ENCODE peak calls at places on chromosomes 5 and 9, in seven cellular contexts. J is IMR-90, V is heart right ventricle, T is mesendoderm, B is GM23248, L is adipocyte, O is PC-3. H is an unnamed sample. For H3K36me3, the result is how much of the 10 kb centered on the place peaks cover.

GRCh38 chr5:865771-866170 is 15.0 kb upstream of the ZDHHC11 start:
- DNase-seq in V (no peak), O (no peak), L (no peak), J (no peak), T (no peak), B (no peak), H (no peak)

GRCh38 chr9:124840300-124840833 is 12.9 kb upstream of the WDR38 start:
- DNase-seq in L (no peak), V (no peak), B (peak), O (no peak), J (no peak), T (no peak), H (no peak)

GRCh38 chr5:163565931-163566608 is 60.7 kb downstream of the MAT2B start:
- DNase-seq in L (peak), B (peak), O (peak), T (peak), V (no peak), J (peak), H (no peak)

GRCh38 chr9:81999806-82000205 is 11.2 kb downstream of the SPATA31D1 start:
- DNase-seq in T (no peak), L (no peak), B (no peak), V (no peak), J (no peak), O (no peak), H (no peak)

GRCh38 chr5:66307647-66308257 is 163.7 kb downstream of the SREK1 start:
- DNase-seq in J (peak), L (peak), O (peak), B (peak), T (peak), V (no peak), H (peak)

GRCh38 chr9:79709945-79710674 is 138.3 kb downstream of the TLE4 start:
- DNase-seq in T (no peak), B (no peak), L (no peak), O (no peak), V (no peak), J (no peak), H (no peak)

GRCh38 chr5:53478411-53479044 is 1.9 kb upstream of the FST start:
- DNase-seq in T (peak), B (peak), L (peak), O (peak), V (peak), J (peak), H (no peak)

GRCh38 chr5:160479926-160480325 is 58.3 kb downstream of the PTTG1 start:
- DNase-seq in V (no peak), J (peak), B (peak), T (no peak), O (peak), L (peak), H (peak)

GRCh38 chr5:82593481-82593880 is 315.3 kb upstream of the RPS23 start:
- DNase-seq in J (peak), B (peak), O (no peak), V (no peak), T (no peak), L (peak), H (no peak)

DNA sequence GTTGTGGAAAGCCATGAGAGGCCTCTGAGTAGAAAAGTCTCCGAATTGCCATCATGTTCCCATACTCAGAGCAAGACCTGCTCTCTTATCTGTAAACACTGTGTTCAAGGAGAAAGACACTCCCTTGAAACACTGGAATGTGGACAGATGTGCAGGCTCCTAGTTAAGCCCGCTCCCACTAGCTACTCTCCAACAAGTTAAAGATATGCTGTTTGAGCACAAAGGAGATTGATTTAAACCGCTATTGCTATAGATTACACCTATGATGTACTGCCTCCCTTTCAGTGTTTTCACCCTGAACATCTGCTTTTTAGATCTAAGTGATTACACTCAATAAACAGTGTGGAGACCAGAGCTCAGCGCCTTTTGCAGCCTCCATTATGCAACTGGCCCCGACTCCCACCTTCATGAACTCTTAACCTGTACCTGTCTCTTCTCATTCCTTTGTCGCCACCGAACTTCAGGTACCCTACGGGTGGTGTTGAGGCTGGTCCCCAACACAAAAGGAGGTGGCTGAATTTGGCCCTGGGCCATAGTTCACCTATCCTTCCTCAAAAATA is 47.5 kb downstream of the TMEM245 start:
- DNase-seq in O (no peak), T (no peak), J (no peak), V (no peak), B (no peak), L (no peak), H (no peak)
- H3K36me3 ChIP-seq in O (under half), T (under half), J (under half), V (half or more), B (under half), L (half or more), H (under half)

DNA sequence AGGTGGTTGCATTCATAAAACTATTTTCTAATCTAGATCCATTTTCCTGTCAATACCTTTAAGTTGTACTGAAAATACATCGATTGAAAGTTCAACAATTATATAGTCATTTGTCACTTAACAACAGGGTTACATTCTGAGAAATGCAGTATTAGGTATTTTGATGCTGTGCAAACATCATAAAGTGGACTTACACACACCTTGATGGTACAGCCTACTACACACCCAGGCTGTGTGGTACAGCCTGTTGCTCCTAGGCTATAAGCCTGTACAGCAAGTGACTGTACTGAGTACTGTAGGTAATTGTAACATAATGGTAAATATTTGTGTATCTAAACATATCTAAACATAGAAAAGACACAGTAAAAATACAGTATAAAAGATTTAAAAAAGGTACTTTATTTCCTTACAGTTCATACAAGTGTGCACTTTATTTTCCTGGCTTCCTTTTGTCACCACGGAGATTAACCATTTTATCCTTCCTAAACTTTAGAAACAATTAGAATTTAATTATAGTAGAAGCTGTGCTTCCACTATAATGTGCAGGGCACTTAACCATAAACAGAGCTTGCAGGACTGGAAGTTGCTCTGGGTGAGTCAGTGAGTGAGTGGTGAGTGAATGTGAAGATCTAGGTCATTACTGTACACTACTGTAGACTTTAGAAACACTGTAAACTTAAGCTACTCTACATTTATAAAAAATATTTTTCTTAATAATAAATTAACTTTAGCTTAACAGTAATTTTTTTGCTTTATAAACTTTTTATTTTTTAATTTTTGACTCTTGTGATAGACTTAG is 42.9 kb upstream of the MEF2C start:
- DNase-seq in V (no peak), T (no peak), J (peak), L (peak), O (peak), B (peak), H (no peak)
- H3K36me3 ChIP-seq in V (under half), T (under half), J (under half), L (under half), O (under half), B (under half), H (under half)

GRCh38 chr9:97651646-97652045 is 18.0 kb downstream of the NCBP1 start:
- DNase-seq in O (no peak), J (peak), T (no peak), L (no peak), V (no peak), B (peak), H (no peak)

GRCh38 chr9:97645720-97646119 is 12.1 kb downstream of the NCBP1 start:
- DNase-seq in L (no peak), J (no peak), B (no peak), O (no peak), T (no peak), V (no peak), H (no peak)

GRCh38 chr9:97647996-97648395 is 14.4 kb downstream of the NCBP1 start:
- DNase-seq in J (no peak), L (no peak), O (no peak), T (no peak), V (no peak), B (no peak), H (no peak)
- H3K36me3 ChIP-seq in J (under half), L (half or more), O (under half), T (under half), V (half or more), B (half or more), H (under half)

GRCh38 chr9:35105571-35106342 is 2.8 kb upstream of the STOML2 start:
- DNase-seq in O (no peak), J (no peak), L (no peak), B (no peak), T (no peak), V (no peak), H (no peak)
- H3K36me3 ChIP-seq in O (under half), J (under half), L (half or more), B (under half), T (under half), V (half or more), H (under half)

GRCh38 chr9:93295456-93296076 is 111.6 kb downstream of the WNK2 start:
- DNase-seq in T (no peak), O (no peak), L (no peak), J (no peak), V (no peak), B (no peak), H (no peak)
- H3K36me3 ChIP-seq in T (under half), O (under half), L (under half), J (under half), V (under half), B (under half), H (under half)

DNA sequence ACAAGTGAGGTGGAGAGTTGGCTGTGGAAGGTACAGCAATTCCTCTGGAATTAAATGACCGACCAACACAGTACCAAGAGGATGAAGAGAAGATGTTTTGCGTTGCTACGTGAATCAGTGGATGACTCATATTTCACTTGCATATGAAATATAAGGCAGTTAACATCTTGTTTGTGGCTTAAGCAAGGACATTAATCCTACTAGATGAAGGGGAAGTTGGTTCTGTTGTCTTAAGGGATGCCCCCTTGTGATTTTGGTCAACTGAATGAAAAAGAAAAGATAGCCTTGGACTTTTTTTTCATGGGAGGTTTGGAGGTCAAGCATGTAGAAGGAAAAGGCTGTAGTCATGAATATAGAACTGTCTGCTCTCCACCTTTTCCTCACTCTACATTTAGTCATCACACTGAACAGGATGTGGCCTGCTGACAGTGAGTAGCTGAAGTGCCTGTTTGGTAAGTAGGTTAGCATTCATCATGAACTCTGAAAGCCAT is 33.9 kb downstream of the VLDLR start:
- DNase-seq in B (peak), J (peak), T (no peak), V (no peak), L (peak), O (peak), H (peak)
- H3K36me3 ChIP-seq in B (under half), J (under half), T (under half), V (half or more), L (under half), O (under half), H (under half)

GRCh38 chr9:34957492-34958410 is at the start of gene PHF24:
- DNase-seq in J (no peak), O (no peak), V (no peak), L (peak), T (peak), B (peak), H (no peak)
- H3K36me3 ChIP-seq in J (under half), O (under half), V (under half), L (under half), T (under half), B (under half), H (under half)